ENCODE peak calls at places on chromosomes 4 and X, in nine cellular contexts. One of them, this sample, is unnamed.

GRCh38 chr4:56655209-56655626 is 25.9 kb downstream of the HOPX start:
- DNase-seq in progenitor cell of endocrine pancreas: no peak
- DNase-seq in lower leg skin: no peak
- DNase-seq in tibial nerve: no peak
- DNase-seq in GM13976: peak
- DNase-seq in fibroblast of pulmonary artery: peak
- DNase-seq in HCT116: no peak
- DNase-seq in body of pancreas: no peak
- DNase-seq in neural crest cell: peak
- DNase-seq in this sample: peak

GRCh38 chr4:54333657-54334056 is 104.6 kb downstream of the PDGFRA start:
- DNase-seq in HCT116: no peak
- DNase-seq in fibroblast of pulmonary artery: no peak
- DNase-seq in tibial nerve: no peak
- DNase-seq in neural crest cell: no peak
- DNase-seq in lower leg skin: no peak
- DNase-seq in GM13976: no peak
- DNase-seq in body of pancreas: no peak
- DNase-seq in progenitor cell of endocrine pancreas: no peak
- DNase-seq in this sample: no peak

GRCh38 chrX:134362560-134363089 is 97.3 kb upstream of the HPRT1 start:
- DNase-seq in HCT116: no peak
- DNase-seq in body of pancreas: no peak
- DNase-seq in tibial nerve: no peak
- DNase-seq in GM13976: no peak
- DNase-seq in neural crest cell: no peak
- DNase-seq in progenitor cell of endocrine pancreas: no peak
- DNase-seq in fibroblast of pulmonary artery: no peak
- DNase-seq in lower leg skin: no peak
- DNase-seq in this sample: no peak

GRCh38 chrX:49995021-49995731 is 72.8 kb downstream of the CLCN5 start:
- DNase-seq in tibial nerve: no peak
- DNase-seq in body of pancreas: no peak
- DNase-seq in fibroblast of pulmonary artery: peak
- DNase-seq in lower leg skin: no peak
- DNase-seq in GM13976: no peak
- DNase-seq in progenitor cell of endocrine pancreas: no peak
- DNase-seq in HCT116: peak
- DNase-seq in neural crest cell: no peak
- DNase-seq in this sample: no peak

GRCh38 chr4:55485821-55486220 is 60.9 kb downstream of the CLOCK start:
- DNase-seq in body of pancreas: no peak
- DNase-seq in lower leg skin: no peak
- DNase-seq in fibroblast of pulmonary artery: no peak
- DNase-seq in HCT116: no peak
- DNase-seq in GM13976: no peak
- DNase-seq in neural crest cell: no peak
- DNase-seq in progenitor cell of endocrine pancreas: no peak
- DNase-seq in tibial nerve: no peak
- DNase-seq in this sample: no peak

GRCh38 chrX:148049441-148049840 is 68.3 kb downstream of the FMR1NB start:
- DNase-seq in neural crest cell: no peak
- DNase-seq in progenitor cell of endocrine pancreas: no peak
- DNase-seq in tibial nerve: no peak
- DNase-seq in HCT116: peak
- DNase-seq in GM13976: peak
- DNase-seq in lower leg skin: no peak
- DNase-seq in body of pancreas: no peak
- DNase-seq in fibroblast of pulmonary artery: peak
- DNase-seq in this sample: peak

GRCh38 chr4:141759796-141760425 is 123.5 kb downstream of the IL15 start:
- DNase-seq in GM13976: no peak
- DNase-seq in HCT116: no peak
- DNase-seq in body of pancreas: no peak
- DNase-seq in tibial nerve: no peak
- DNase-seq in lower leg skin: no peak
- DNase-seq in fibroblast of pulmonary artery: peak
- DNase-seq in neural crest cell: no peak
- DNase-seq in progenitor cell of endocrine pancreas: no peak
- DNase-seq in this sample: no peak

GRCh38 chr4:145066063-145066501 is 31.9 kb downstream of the ANAPC10 start:
- DNase-seq in lower leg skin: no peak
- DNase-seq in GM13976: no peak
- DNase-seq in tibial nerve: no peak
- DNase-seq in body of pancreas: no peak
- DNase-seq in fibroblast of pulmonary artery: no peak
- DNase-seq in neural crest cell: no peak
- DNase-seq in progenitor cell of endocrine pancreas: no peak
- DNase-seq in HCT116: peak
- DNase-seq in this sample: no peak

GRCh38 chr4:8819019-8819418 is 52.6 kb downstream of the HMX1 start:
- DNase-seq in fibroblast of pulmonary artery: no peak
- DNase-seq in HCT116: no peak
- DNase-seq in progenitor cell of endocrine pancreas: no peak
- DNase-seq in body of pancreas: no peak
- DNase-seq in tibial nerve: no peak
- DNase-seq in GM13976: no peak
- DNase-seq in neural crest cell: no peak
- DNase-seq in lower leg skin: peak
- DNase-seq in this sample: no peak

GRCh38 chrX:138128025-138128671 is 562.2 kb downstream of the ZIC3 start:
- DNase-seq in progenitor cell of endocrine pancreas: no peak
- DNase-seq in lower leg skin: no peak
- DNase-seq in GM13976: peak
- DNase-seq in tibial nerve: peak
- DNase-seq in body of pancreas: no peak
- DNase-seq in fibroblast of pulmonary artery: peak
- DNase-seq in neural crest cell: peak
- DNase-seq in HCT116: peak
- DNase-seq in this sample: peak

GRCh38 chr4:73841243-73841925 is 4.9 kb downstream of the CXCL6 start:
- DNase-seq in tibial nerve: no peak
- DNase-seq in HCT116: no peak
- DNase-seq in body of pancreas: no peak
- DNase-seq in progenitor cell of endocrine pancreas: no peak
- DNase-seq in neural crest cell: no peak
- DNase-seq in fibroblast of pulmonary artery: no peak
- DNase-seq in lower leg skin: no peak
- DNase-seq in GM13976: no peak
- DNase-seq in this sample: no peak

GRCh38 chr4:156298230-156298629 is 344.6 kb upstream of the CTSO start:
- DNase-seq in neural crest cell: no peak
- DNase-seq in body of pancreas: no peak
- DNase-seq in GM13976: no peak
- DNase-seq in tibial nerve: no peak
- DNase-seq in progenitor cell of endocrine pancreas: no peak
- DNase-seq in fibroblast of pulmonary artery: peak
- DNase-seq in lower leg skin: no peak
- DNase-seq in HCT116: no peak
- DNase-seq in this sample: no peak

GRCh38 chrX:53074987-53075386 is 7.2 kb upstream of the TSPYL2 start:
- DNase-seq in HCT116: no peak
- DNase-seq in body of pancreas: no peak
- DNase-seq in lower leg skin: no peak
- DNase-seq in tibial nerve: no peak
- DNase-seq in GM13976: no peak
- DNase-seq in neural crest cell: no peak
- DNase-seq in progenitor cell of endocrine pancreas: no peak
- DNase-seq in fibroblast of pulmonary artery: no peak
- DNase-seq in this sample: no peak

GRCh38 chr4:188780686-188781085 is 641.4 kb downstream of the TRIML1 start:
- DNase-seq in body of pancreas: no peak
- DNase-seq in GM13976: no peak
- DNase-seq in tibial nerve: no peak
- DNase-seq in fibroblast of pulmonary artery: no peak
- DNase-seq in progenitor cell of endocrine pancreas: no peak
- DNase-seq in lower leg skin: no peak
- DNase-seq in neural crest cell: no peak
- DNase-seq in HCT116: no peak
- DNase-seq in this sample: no peak

DNA sequence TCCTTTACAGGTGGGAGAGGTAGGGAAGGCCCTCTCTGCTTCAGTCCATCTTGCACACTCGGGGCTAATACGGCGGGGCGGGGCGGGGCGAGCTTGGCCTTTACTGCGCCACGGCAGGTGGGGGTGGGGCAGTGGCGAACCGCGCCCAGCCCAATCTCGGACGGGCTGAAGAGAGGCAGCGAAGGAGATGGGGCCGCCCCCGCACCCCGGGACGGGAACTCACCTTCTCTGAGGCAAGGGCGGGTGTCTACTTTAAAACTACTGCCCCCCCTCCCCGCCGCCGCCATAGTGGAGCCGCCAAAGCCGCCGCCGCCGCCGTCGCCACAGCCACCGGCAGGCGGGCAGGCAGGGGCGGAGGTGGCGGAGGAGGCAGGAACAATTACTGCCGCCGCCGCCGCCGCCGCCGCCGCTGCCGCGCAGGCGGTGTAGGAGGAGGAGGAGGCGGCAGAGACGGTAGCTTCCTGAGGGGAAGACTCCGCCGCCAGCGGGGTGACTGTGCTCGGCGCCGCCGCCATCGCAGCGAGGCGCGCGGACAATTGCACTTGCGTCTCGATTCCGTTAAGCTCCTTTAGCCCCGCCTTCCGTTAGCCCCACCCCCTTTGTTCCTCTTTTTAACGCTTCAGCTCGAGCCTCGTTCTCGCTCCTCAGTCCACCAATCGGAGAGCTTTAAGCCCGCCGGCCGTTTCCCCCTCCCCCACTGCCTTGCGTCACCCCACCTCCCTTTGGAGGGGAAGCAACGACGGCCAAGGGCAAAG is at the start of gene ZMAT1:
- DNase-seq in HCT116: peak
- DNase-seq in neural crest cell: peak
- DNase-seq in progenitor cell of endocrine pancreas: peak
- DNase-seq in body of pancreas: peak
- DNase-seq in GM13976: peak
- DNase-seq in tibial nerve: peak
- DNase-seq in fibroblast of pulmonary artery: peak
- DNase-seq in lower leg skin: peak
- DNase-seq in this sample: peak
- TF ChIP-seq CTCF in HCT116: no peak
- TF ChIP-seq CTCF in neural crest cell: peak
- TF ChIP-seq CTCF in progenitor cell of endocrine pancreas: no peak
- TF ChIP-seq CTCF in body of pancreas: no peak
- TF ChIP-seq CTCF in GM13976: no peak
- TF ChIP-seq CTCF in tibial nerve: no peak
- TF ChIP-seq CTCF in fibroblast of pulmonary artery: no peak
- TF ChIP-seq CTCF in lower leg skin: no peak
- TF ChIP-seq CTCF in this sample: no peak

DNA sequence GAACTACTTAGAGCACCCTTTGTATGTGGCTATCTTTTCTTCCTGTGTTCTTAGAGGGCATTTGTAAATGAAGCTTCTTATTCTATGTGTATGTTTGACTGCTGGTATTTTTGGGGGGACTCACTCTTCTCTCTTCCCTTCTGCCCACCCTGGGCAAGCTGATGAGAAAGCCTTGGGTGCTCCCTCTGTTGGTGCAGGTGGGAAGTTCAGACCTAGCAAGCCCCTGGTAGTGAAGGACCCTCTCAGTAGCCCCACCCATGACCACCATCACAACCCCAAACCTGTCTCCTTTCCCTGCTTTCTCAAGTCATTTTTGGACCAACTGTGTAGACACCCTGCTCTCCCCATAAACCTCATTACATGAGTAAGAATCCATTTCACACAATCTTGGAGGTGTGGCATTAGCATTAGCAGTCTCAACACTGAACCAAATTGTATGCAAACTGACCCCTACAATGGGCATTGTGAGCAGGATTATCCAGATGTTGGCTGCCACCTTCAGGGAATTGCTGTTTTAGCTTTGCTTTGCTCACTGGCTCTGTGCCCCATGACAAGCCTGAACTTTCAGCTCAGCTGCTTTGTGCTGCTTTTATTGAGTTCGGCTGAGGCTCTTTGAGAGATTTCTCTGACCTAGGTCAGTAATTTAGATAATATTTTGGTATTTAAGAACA is 27.9 kb downstream of the TRIM61 start:
- DNase-seq in GM13976: no peak
- DNase-seq in progenitor cell of endocrine pancreas: no peak
- DNase-seq in tibial nerve: no peak
- DNase-seq in fibroblast of pulmonary artery: no peak
- DNase-seq in body of pancreas: no peak
- DNase-seq in HCT116: no peak
- DNase-seq in neural crest cell: no peak
- DNase-seq in lower leg skin: no peak
- DNase-seq in this sample: no peak
- TF ChIP-seq CTCF in GM13976: peak
- TF ChIP-seq CTCF in progenitor cell of endocrine pancreas: peak
- TF ChIP-seq CTCF in tibial nerve: peak
- TF ChIP-seq CTCF in fibroblast of pulmonary artery: no peak
- TF ChIP-seq CTCF in body of pancreas: no peak
- TF ChIP-seq CTCF in HCT116: peak
- TF ChIP-seq CTCF in neural crest cell: peak
- TF ChIP-seq CTCF in lower leg skin: no peak
- TF ChIP-seq CTCF in this sample: peak

GRCh38 chrX:136551410-136551809 is 19.4 kb downstream of the VGLL1 start:
- DNase-seq in HCT116: no peak
- DNase-seq in neural crest cell: no peak
- DNase-seq in tibial nerve: no peak
- DNase-seq in progenitor cell of endocrine pancreas: no peak
- DNase-seq in body of pancreas: no peak
- DNase-seq in GM13976: no peak
- DNase-seq in fibroblast of pulmonary artery: no peak
- DNase-seq in lower leg skin: no peak
- DNase-seq in this sample: no peak

GRCh38 chrX:136555694-136556093 is 23.7 kb downstream of the VGLL1 start:
- DNase-seq in fibroblast of pulmonary artery: no peak
- DNase-seq in GM13976: no peak
- DNase-seq in body of pancreas: no peak
- DNase-seq in HCT116: no peak
- DNase-seq in progenitor cell of endocrine pancreas: no peak
- DNase-seq in tibial nerve: no peak
- DNase-seq in neural crest cell: no peak
- DNase-seq in lower leg skin: no peak
- DNase-seq in this sample: no peak
- TF ChIP-seq CTCF in fibroblast of pulmonary artery: no peak
- TF ChIP-seq CTCF in GM13976: no peak
- TF ChIP-seq CTCF in body of pancreas: no peak
- TF ChIP-seq CTCF in HCT116: no peak
- TF ChIP-seq CTCF in progenitor cell of endocrine pancreas: no peak
- TF ChIP-seq CTCF in tibial nerve: no peak
- TF ChIP-seq CTCF in neural crest cell: no peak
- TF ChIP-seq CTCF in lower leg skin: no peak
- TF ChIP-seq CTCF in this sample: no peak

GRCh38 chr4:136471051-136471450 is 1061.2 kb downstream of the PCDH18 start:
- DNase-seq in progenitor cell of endocrine pancreas: no peak
- DNase-seq in tibial nerve: no peak
- DNase-seq in body of pancreas: no peak
- DNase-seq in GM13976: no peak
- DNase-seq in lower leg skin: no peak
- DNase-seq in neural crest cell: no peak
- DNase-seq in HCT116: no peak
- DNase-seq in fibroblast of pulmonary artery: no peak
- DNase-seq in this sample: no peak

DNA sequence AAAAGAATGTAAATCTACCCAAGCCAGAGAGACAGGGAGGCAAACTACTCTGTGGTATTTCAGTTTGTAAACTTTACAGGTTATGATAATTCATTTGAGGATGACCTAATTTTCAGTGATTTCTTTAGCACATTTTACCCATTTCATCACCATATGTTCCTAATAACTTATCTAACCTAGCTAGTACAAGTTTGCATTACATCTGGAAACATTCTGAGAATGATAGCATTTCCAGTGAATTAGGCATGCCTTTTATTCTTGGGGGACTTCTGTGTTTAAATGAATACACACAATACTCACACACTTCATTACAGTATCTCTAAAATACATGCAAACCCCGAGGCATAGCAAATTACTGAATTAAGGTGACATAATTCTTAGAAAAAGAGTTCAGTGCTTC is 1055.5 kb downstream of the PCDH18 start:
- DNase-seq in body of pancreas: no peak
- DNase-seq in neural crest cell: no peak
- DNase-seq in HCT116: no peak
- DNase-seq in GM13976: no peak
- DNase-seq in lower leg skin: no peak
- DNase-seq in fibroblast of pulmonary artery: no peak
- DNase-seq in progenitor cell of endocrine pancreas: no peak
- DNase-seq in tibial nerve: no peak
- DNase-seq in this sample: no peak
- TF ChIP-seq CTCF in body of pancreas: no peak
- TF ChIP-seq CTCF in neural crest cell: no peak
- TF ChIP-seq CTCF in HCT116: no peak
- TF ChIP-seq CTCF in GM13976: no peak
- TF ChIP-seq CTCF in lower leg skin: no peak
- TF ChIP-seq CTCF in fibroblast of pulmonary artery: no peak
- TF ChIP-seq CTCF in progenitor cell of endocrine pancreas: no peak
- TF ChIP-seq CTCF in tibial nerve: no peak
- TF ChIP-seq CTCF in this sample: no peak